ENCODE peak calls at places on chromosomes 2 and 18, in ten cellular contexts. K, T, E, X, B, P, Y, L, Z and C are unnamed samples.

GRCh38 chr18:48875942-48876511 is 74.7 kb downstream of the SMAD7 start:
- DNase-seq in K (peak; percentile 57), T (no peak), E (no peak), X (no peak), B (no peak), P (no peak), Y (peak; percentile 79), L (no peak), Z (peak; percentile 33), C (no peak)

GRCh38 chr2:25285265-25286024 is 56.3 kb downstream of the DNMT3A start:
- DNase-seq in K (no peak), T (no peak), E (no peak), X (no peak), B (no peak), P (no peak), Y (no peak), L (no peak), Z (no peak), C (no peak)

GRCh38 chr2:228082571-228082970 is 98.9 kb downstream of the SPHKAP start:
- DNase-seq in K (no peak), T (no peak), E (no peak), X (no peak), B (no peak), P (no peak), Y (no peak), L (no peak), Z (no peak), C (no peak)

GRCh38 chr18:58690259-58690658 is 19.0 kb downstream of the MALT1 start:
- DNase-seq in K (no peak), T (no peak), E (no peak), X (no peak), B (no peak), P (no peak), Y (no peak), L (no peak), Z (no peak), C (no peak)

GRCh38 chr18:75241705-75242104 is 31.1 kb downstream of the TSHZ1 start:
- DNase-seq in K (no peak), T (no peak), E (no peak), X (no peak), B (no peak), P (no peak), Y (no peak), L (no peak), Z (no peak), C (no peak)

GRCh38 chr2:218999881-219000568 is 6.8 kb upstream of the CRYBA2 start:
- DNase-seq in K (no peak), T (no peak), E (no peak), X (no peak), B (no peak), P (no peak), Y (peak; percentile 89), L (no peak), Z (no peak), C (no peak)

GRCh38 chr2:228731517-228731916 is 539.6 kb downstream of the PID1 start:
- DNase-seq in K (no peak), T (peak; percentile 69), E (no peak), X (peak; percentile 2), B (no peak), P (no peak), Y (no peak), L (no peak), Z (peak; percentile 97), C (no peak)

GRCh38 chr2:207978177-207978576 is 47.1 kb downstream of the PLEKHM3 start:
- DNase-seq in K (no peak), T (no peak), E (no peak), X (no peak), B (no peak), P (no peak), Y (no peak), L (no peak), Z (no peak), C (no peak)

GRCh38 chr2:12341919-12342318 is 374.8 kb upstream of the TRIB2 start:
- DNase-seq in K (no peak), T (no peak), E (no peak), X (no peak), B (no peak), P (no peak), Y (no peak), L (no peak), Z (peak; percentile 22), C (no peak)

GRCh38 chr18:10286580-10287150 is 167.8 kb upstream of the APCDD1 start:
- DNase-seq in K (no peak), T (no peak), E (no peak), X (no peak), B (no peak), P (no peak), Y (no peak), L (no peak), Z (no peak), C (no peak)

GRCh38 chr2:9309147-9309546 is 102.5 kb downstream of the ASAP2 start:
- DNase-seq in K (no peak), T (no peak), E (no peak), X (no peak), B (no peak), P (no peak), Y (no peak), L (no peak), Z (no peak), C (no peak)

GRCh38 chr2:9693646-9694045 is 62.8 kb upstream of the YWHAQ start:
- DNase-seq in K (no peak), T (no peak), E (no peak), X (no peak), B (no peak), P (no peak), Y (peak; percentile 30), L (no peak), Z (no peak), C (no peak)

GRCh38 chr18:35311506-35311905 is 21.5 kb upstream of the ZSCAN30 start:
- DNase-seq in K (no peak), T (no peak), E (no peak), X (no peak), B (no peak), P (no peak), Y (no peak), L (no peak), Z (peak; percentile 57), C (no peak)

GRCh38 chr2:231627384-231628156 is 34.9 kb downstream of the TEX44 start:
- DNase-seq in K (no peak), T (peak; percentile 77), E (no peak), X (peak; percentile 74), B (no peak), P (no peak), Y (no peak), L (no peak), Z (peak; percentile 47), C (no peak)

DNA sequence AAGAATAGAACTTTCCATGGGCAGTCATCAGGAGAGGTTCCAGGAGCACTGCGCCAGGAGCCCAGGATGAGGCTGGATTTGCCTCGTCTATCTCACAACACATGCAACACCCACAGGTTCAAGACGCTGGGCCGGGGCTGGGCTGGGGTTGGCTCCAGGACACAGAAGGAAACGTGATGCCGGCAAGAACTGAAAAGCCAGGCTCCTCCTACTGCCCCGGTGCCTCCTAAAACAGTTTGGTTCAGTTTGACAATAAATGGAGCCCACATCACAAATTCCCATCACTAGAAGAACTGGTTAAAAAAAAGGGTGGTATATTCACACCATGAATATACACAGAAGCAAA is 75.9 kb downstream of the INHBB start:
- DNase-seq in K (no peak), T (no peak), E (no peak), X (no peak), B (no peak), P (no peak), Y (peak; percentile 33), L (no peak), Z (no peak), C (no peak)
- H3K4me3 ChIP-seq in K (no peak overlapping the region), T (no peak overlapping the region), E (no peak overlapping the region), X (no peak overlapping the region), B (no peak overlapping the region), P (no peak overlapping the region), Y (no peak overlapping the region), L (no peak overlapping the region), Z (no peak overlapping the region), C (no peak overlapping the region)

DNA sequence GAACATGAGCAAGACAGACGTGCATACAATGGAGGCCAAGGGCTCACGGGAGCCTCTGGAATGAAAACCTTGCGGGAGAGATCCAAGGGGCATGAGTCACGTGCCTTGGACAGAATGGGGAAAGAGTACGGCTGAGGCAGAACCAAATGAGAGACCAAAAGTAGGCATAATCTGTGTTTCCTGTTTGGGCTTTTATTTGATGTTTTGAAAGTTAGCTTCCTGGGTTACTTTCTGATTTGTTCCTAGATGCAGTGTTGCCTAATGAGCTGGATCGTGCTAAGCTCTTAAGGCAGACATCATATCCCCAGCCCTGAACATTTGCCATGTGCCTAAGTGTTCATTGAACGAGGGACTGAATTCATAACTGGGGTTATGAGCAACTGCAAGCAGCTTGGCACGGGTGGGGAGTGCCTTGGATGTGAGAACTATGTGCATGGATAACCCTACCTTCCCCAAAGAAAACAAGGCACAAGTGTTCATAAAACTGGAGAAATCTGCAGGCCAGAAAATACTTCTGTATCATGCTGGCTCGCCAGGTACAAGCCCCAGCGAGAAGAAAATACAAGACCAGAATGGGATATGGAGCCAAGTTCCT is 60.3 kb upstream of the RPL31 start:
- DNase-seq in K (no peak), T (no peak), E (no peak), X (no peak), B (no peak), P (no peak), Y (no peak), L (no peak), Z (peak; percentile 41), C (no peak)
- H3K4me3 ChIP-seq in K (no peak overlapping the region), T (no peak overlapping the region), E (no peak overlapping the region), X (no peak overlapping the region), B (no peak overlapping the region), P (no peak overlapping the region), Y (no peak overlapping the region), L (no peak overlapping the region), Z (no peak overlapping the region), C (no peak overlapping the region)

DNA sequence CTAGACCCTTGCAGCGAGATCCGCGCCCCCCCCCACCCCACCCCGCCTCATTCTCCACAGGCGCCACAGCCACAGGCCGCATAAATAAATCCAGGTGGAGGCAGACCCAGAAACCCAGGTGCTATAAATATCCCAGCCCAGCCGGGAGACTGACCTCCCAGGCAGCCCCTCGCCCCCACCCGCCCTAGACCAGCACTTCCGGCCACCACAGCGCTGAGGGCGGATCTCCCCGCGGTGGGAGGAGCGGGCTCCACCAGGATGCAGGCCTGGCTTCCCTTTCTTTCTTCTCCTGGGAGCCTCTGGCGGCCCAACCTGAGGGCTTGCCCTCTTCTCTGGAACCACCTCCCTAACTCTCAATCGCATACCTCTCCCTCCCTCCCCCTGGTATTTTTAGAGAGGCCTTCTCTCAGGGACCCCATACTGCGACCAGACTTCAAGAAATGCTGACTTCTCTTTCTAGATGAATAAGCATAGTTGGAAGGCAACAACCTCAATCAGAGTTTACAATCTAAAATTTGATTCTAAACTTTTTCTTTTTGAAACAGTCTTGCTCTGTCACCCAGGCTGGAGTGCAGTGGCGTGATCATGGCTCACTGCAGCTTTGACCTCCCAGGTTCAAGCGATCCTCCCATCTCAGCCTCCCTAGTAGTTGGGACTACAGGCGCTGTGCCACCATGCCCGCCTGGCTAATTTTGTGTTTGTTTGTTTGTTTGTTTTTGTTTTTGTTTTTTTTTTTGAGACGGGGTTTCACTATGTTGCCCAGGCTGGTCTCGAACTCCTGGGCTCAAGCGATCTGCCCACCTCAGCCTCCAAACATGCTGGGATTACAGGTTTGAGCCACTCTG is 55.0 kb downstream of the PKDCC start:
- DNase-seq in K (peak; percentile 87), T (no peak), E (peak; percentile 71), X (no peak), B (no peak), P (no peak), Y (peak; percentile 96), L (no peak), Z (peak; percentile 60), C (no peak)
- H3K4me3 ChIP-seq in K (peak overlapping the region; percentile 51), T (no peak overlapping the region), E (peak overlapping the region; percentile 76), X (no peak overlapping the region), B (peak overlapping the region; percentile 57), P (no peak overlapping the region), Y (peak overlapping the region; percentile 44), L (no peak overlapping the region), Z (no peak overlapping the region), C (no peak overlapping the region)

GRCh38 chr18:29163596-29163995 is 986.7 kb upstream of the CDH2 start:
- DNase-seq in K (no peak), T (no peak), E (no peak), X (no peak), B (no peak), P (no peak), Y (no peak), L (no peak), Z (no peak), C (no peak)
- H3K4me3 ChIP-seq in K (no peak overlapping the region), T (no peak overlapping the region), E (no peak overlapping the region), X (no peak overlapping the region), B (no peak overlapping the region), P (no peak overlapping the region), Y (no peak overlapping the region), L (no peak overlapping the region), Z (no peak overlapping the region), C (no peak overlapping the region)